ENCODE peak calls at places on chromosomes 11 and 22, in seven cellular contexts. O, G, X, Z, I, H and T are unnamed samples.

GRCh38 chr22:23603266-23603665 is 23.2 kb upstream of the IGLL1 start:
- DNase-seq in O (no peak), H (no peak), I (no peak), G (no peak), X (no peak), Z (no peak), T (no peak)

GRCh38 chr22:45918455-45919370 is 58.2 kb downstream of the WNT7B start:
- DNase-seq in G (peak), H (no peak), O (peak), Z (no peak), X (no peak), I (no peak), T (peak)

GRCh38 chr11:80028998-80029397 is 588.2 kb upstream of the TENM4 start:
- DNase-seq in I (no peak), X (no peak), Z (no peak), G (no peak), O (no peak), H (no peak), T (no peak)

GRCh38 chr11:69966910-69967309 is 111.2 kb upstream of the ANO1 start:
- DNase-seq in I (no peak), H (no peak), O (no peak), G (no peak), X (no peak), Z (no peak), T (no peak)

GRCh38 chr11:46363455-46363920 is 16.2 kb downstream of the DGKZ start:
- DNase-seq in H (peak), G (no peak), I (no peak), Z (no peak), O (no peak), X (no peak), T (peak)

GRCh38 chr11:7651140-7651551 is 22.2 kb downstream of the CYB5R2 start:
- DNase-seq in H (no peak), O (no peak), X (no peak), I (no peak), G (no peak), Z (no peak), T (no peak)

GRCh38 chr11:131179867-131180266 is 190.5 kb upstream of the NTM start:
- DNase-seq in X (no peak), O (no peak), I (no peak), Z (no peak), H (no peak), G (no peak), T (no peak)

GRCh38 chr11:95989216-95989615 is 65.3 kb upstream of the MTMR2 start:
- DNase-seq in H (no peak), Z (no peak), I (no peak), X (no peak), O (no peak), G (no peak), T (no peak)

GRCh38 chr11:119417726-119418540 is 5.0 kb downstream of the THY1 start:
- DNase-seq in H (no peak), X (no peak), I (no peak), Z (no peak), G (no peak), O (no peak), T (peak)

GRCh38 chr22:28245579-28246224 is 326.6 kb upstream of the PITPNB start:
- DNase-seq in H (no peak), X (no peak), O (no peak), G (no peak), I (no peak), Z (no peak), T (no peak)

GRCh38 chr22:32754413-32755041 is 47.0 kb upstream of the TIMP3 start:
- DNase-seq in X (peak), H (no peak), O (no peak), G (no peak), Z (peak), I (peak), T (no peak)

GRCh38 chr11:1341928-1342524 is 32.6 kb upstream of the TOLLIP start:
- DNase-seq in G (peak), I (no peak), Z (no peak), X (no peak), O (no peak), H (no peak), T (no peak)

GRCh38 chr11:7300281-7300680 is 48.6 kb downstream of the SYT9 start:
- DNase-seq in X (no peak), H (no peak), I (no peak), O (no peak), G (no peak), Z (no peak), T (no peak)

GRCh38 chr22:17774928-17775675 is 833 bp upstream of the BID start:
- DNase-seq in Z (no peak), G (no peak), H (no peak), X (no peak), I (no peak), O (no peak), T (no peak)

GRCh38 chr11:124864892-124865180 is 396 bp upstream of the ROBO3 start:
- DNase-seq in Z (no peak), O (no peak), X (no peak), G (no peak), H (no peak), I (no peak), T (no peak)
- H3K4me3 ChIP-seq in Z (no peak), O (no peak), X (no peak), G (peak), H (no peak), I (no peak), T (no peak)

DNA sequence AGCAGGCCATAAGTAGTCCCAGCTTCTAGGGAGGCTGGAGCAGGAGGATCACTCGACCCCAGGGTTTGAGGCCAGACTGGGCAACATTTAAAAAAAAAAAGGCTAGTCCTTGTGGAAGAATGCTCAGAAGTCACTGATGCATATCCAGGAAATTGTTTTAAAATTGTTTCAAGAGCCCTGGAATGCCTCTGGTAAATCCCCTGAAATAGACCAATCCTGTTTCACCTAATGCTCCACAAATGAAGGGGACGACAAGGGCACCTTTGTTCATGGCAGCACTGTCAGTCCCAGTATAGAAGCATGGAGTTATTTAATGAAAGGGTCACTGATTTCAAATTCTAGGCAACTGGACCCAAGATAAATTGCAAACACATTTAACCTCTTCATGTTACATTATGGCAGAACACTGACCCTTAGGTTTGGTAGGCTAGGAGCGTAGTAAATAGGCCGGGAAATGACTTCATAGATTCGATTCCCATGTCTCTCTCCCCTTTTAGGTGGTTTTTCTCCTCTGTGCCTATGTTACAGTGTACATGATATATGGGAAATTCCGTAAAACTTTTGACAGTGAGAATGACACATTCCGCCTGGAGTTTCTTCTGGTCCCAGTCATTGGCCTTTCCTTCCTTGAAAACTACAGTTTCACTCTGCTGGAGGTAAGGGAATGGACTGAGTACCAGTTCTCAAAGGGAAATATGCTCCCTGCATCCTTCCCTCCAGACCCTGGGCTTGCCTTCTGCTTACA is 11.4 kb downstream of the KDELR3 start:
- DNase-seq in H (no peak), G (no peak), O (no peak), I (no peak), Z (no peak), X (no peak), T (no peak)
- TF ChIP-seq POLR2A in H (no peak), G (no peak), O (no peak), I (no peak), Z (no peak), X (no peak), T (no peak)

DNA sequence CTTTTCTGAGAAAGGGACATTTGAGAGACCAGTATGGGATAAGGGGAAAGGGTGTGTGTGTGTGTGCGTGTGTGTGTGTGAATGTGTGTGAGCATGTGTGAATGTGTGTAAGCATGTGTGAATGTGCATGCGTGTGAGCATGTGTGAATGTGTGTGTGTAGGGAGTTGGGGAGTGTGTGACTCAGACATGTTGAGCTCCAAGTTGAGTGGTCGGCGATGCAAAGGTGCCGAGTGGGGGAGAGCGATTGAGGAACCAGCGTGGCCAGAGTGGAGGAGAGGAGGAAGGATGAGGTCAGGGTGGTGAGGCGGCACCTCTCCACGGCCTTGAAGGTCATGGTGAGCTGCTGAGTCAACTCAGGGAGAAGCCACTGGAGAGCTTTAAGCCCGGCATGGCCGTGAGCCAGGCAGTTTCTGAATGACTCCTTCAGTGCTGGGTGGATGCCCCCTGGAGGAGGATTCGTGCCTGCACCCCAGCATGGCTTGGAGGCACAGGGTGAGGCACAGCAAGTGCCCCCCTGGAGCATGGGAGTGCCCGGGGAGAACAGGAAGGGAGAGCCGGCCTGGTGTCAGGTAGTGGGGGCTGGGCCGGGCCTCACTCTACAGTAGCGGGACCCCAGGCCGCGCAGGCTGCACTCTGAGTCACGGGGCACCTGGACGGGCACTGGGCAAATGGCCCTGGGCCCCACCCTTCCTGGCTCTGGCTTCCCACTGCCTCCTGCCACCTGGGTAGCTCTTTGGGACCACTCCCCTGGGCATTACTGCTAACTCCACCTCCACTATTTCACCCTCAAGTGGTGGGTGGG is 8.2 kb upstream of the CCDC88B start:
- DNase-seq in Z (peak), O (peak), X (peak), H (peak), I (peak), G (peak), T (no peak)
- H3K4me3 ChIP-seq in Z (no peak), O (no peak), X (no peak), H (peak), I (no peak), G (no peak), T (no peak)

GRCh38 chr11:19220903-19221682 is 19.3 kb upstream of the CSRP3 start:
- DNase-seq in I (no peak), Z (no peak), X (no peak), O (no peak), H (no peak), G (no peak), T (no peak)

GRCh38 chr11:19225599-19225998 is 15.1 kb downstream of the E2F8 start:
- DNase-seq in G (no peak), Z (peak), X (no peak), H (no peak), O (no peak), I (no peak), T (no peak)

GRCh38 chr11:19226378-19227195 is 14.2 kb downstream of the E2F8 start:
- DNase-seq in O (no peak), H (no peak), X (no peak), G (no peak), I (no peak), Z (no peak), T (no peak)

GRCh38 chr11:19228956-19229355 is 11.8 kb downstream of the E2F8 start:
- DNase-seq in H (no peak), G (no peak), X (no peak), Z (no peak), I (no peak), O (no peak), T (no peak)

DNA sequence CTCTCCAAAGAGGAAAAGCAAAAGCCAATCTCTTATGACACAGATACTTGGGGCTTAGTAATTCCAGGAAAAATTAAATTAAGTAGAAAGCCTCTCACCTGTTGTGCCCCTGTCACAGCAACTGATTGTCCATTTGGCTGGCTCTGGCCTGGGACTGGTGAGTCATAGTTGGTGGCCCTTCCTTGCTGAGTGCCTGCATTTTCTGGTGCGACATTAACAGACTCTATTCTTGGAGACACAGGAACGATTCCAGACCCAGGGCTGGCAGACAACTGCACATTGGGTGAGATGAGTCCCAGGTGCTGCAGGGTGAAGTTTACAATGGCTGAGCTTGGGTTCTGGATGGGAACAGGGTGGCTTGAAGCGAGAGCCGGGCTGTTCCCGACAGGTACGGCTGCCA is 15.6 kb downstream of the E2F8 start:
- DNase-seq in Z (no peak), X (no peak), I (no peak), G (no peak), O (no peak), H (no peak), T (no peak)
- TF ChIP-seq POLR2A in Z (no peak), X (no peak), I (no peak), G (no peak), O (no peak), H (no peak), T (no peak)